ENCODE peak calls at places on chromosome 6, in eight cellular contexts. I is stimulated activated CD4-positive, alpha-beta T cell treated with anti-CD3 and anti-CD28 coated beads, Interleukin-2, amount 100 ng/mL, for 48 hours; B is omental fat pad; R is Ammon's horn; L is tibial artery; F is AG08395; E is GM04503; H is non-pigmented ciliary epithelial cell. X is an unnamed sample.

GRCh38 chr6:2542101-2542857 is 208.4 kb downstream of the MYLK4 start:
- DNase-seq in I (no peak), E (no peak), R (no peak), F (no peak), B (no peak), H (no peak), L (no peak), X (no peak)

GRCh38 chr6:125121894-125122293 is 31.7 kb upstream of the TPD52L1 start:
- DNase-seq in H (no peak), R (no peak), F (no peak), I (no peak), B (no peak), E (no peak), L (no peak), X (no peak)

GRCh38 chr6:156686429-156686939 is 90.7 kb upstream of the ARID1B start:
- DNase-seq in H (no peak), B (no peak), F (peak), R (peak), E (no peak), I (peak), L (no peak), X (peak)

GRCh38 chr6:157148391-157149323 is 174.7 kb downstream of the TMEM242 start:
- DNase-seq in R (peak), B (no peak), E (peak), L (peak), H (peak), I (no peak), F (peak), X (peak)

GRCh38 chr6:46704562-46704961 is 16.9 kb downstream of the TDRD6 start:
- DNase-seq in B (no peak), F (no peak), I (no peak), H (no peak), E (no peak), L (no peak), R (peak), X (no peak)

GRCh38 chr6:126312013-126312665 is 27.8 kb upstream of the CENPW start:
- DNase-seq in B (no peak), L (no peak), H (no peak), I (no peak), R (no peak), E (no peak), F (peak), X (no peak)

GRCh38 chr6:162435071-162435470 is 292.5 kb downstream of the PRKN start:
- DNase-seq in E (no peak), R (no peak), L (no peak), B (no peak), I (no peak), F (no peak), H (no peak), X (no peak)

GRCh38 chr6:44659676-44660170 is 272.2 kb downstream of the CDC5L start:
- DNase-seq in E (no peak), L (no peak), H (no peak), R (no peak), F (peak), B (no peak), I (no peak), X (no peak)

GRCh38 chr6:84033523-84034451 is at the start of gene MRAP2:
- DNase-seq in H (no peak), E (no peak), B (no peak), L (no peak), R (no peak), F (peak), I (no peak), X (peak)

X was measured in thyroid gland.